ENCODE peak calls at places on chromosome 2, in ten cellular contexts. One of them, this sample, is unnamed.

GRCh38 chr2:6692061-6692460 is 173.6 kb downstream of the CMPK2 start:
- DNase-seq in astrocyte: no peak
- DNase-seq in MCF 10A: peak
- DNase-seq in astrocyte of the cerebellum: no peak
- DNase-seq in endothelial cell of umbilical vein: no peak
- DNase-seq in mucosa of descending colon: no peak
- DNase-seq in tibial nerve: no peak
- DNase-seq in foreskin keratinocyte: peak
- DNase-seq in PC-3: no peak
- DNase-seq in endothelial cell: no peak
- DNase-seq in this sample: no peak

GRCh38 chr2:20180676-20181648 is 44.0 kb downstream of the SDC1 start:
- DNase-seq in foreskin keratinocyte: no peak
- DNase-seq in endothelial cell: no peak
- DNase-seq in MCF 10A: no peak
- DNase-seq in astrocyte of the cerebellum: no peak
- DNase-seq in tibial nerve: no peak
- DNase-seq in PC-3: no peak
- DNase-seq in endothelial cell of umbilical vein: no peak
- DNase-seq in astrocyte: no peak
- DNase-seq in mucosa of descending colon: no peak
- DNase-seq in this sample: no peak

GRCh38 chr2:41580806-41581205 is 467.0 kb upstream of the PKDCC start:
- DNase-seq in MCF 10A: no peak
- DNase-seq in foreskin keratinocyte: no peak
- DNase-seq in astrocyte: no peak
- DNase-seq in endothelial cell: no peak
- DNase-seq in mucosa of descending colon: no peak
- DNase-seq in endothelial cell of umbilical vein: no peak
- DNase-seq in PC-3: no peak
- DNase-seq in astrocyte of the cerebellum: peak
- DNase-seq in tibial nerve: no peak
- DNase-seq in this sample: no peak

GRCh38 chr2:237752761-237753165 is 45.8 kb upstream of the RBM44 start:
- DNase-seq in MCF 10A: no peak
- DNase-seq in astrocyte: no peak
- DNase-seq in foreskin keratinocyte: no peak
- DNase-seq in endothelial cell: no peak
- DNase-seq in endothelial cell of umbilical vein: no peak
- DNase-seq in mucosa of descending colon: no peak
- DNase-seq in PC-3: no peak
- DNase-seq in astrocyte of the cerebellum: no peak
- DNase-seq in tibial nerve: no peak
- DNase-seq in this sample: no peak

GRCh38 chr2:242010567-242011513 is 141.3 kb downstream of the RTP5 start:
- DNase-seq in astrocyte of the cerebellum: peak
- DNase-seq in foreskin keratinocyte: peak
- DNase-seq in mucosa of descending colon: no peak
- DNase-seq in PC-3: no peak
- DNase-seq in astrocyte: no peak
- DNase-seq in tibial nerve: no peak
- DNase-seq in endothelial cell: no peak
- DNase-seq in endothelial cell of umbilical vein: no peak
- DNase-seq in MCF 10A: no peak
- DNase-seq in this sample: no peak

GRCh38 chr2:74063486-74063885 is 78.8 kb downstream of the TET3 start:
- DNase-seq in mucosa of descending colon: no peak
- DNase-seq in astrocyte of the cerebellum: no peak
- DNase-seq in foreskin keratinocyte: no peak
- DNase-seq in endothelial cell: no peak
- DNase-seq in astrocyte: no peak
- DNase-seq in MCF 10A: peak
- DNase-seq in PC-3: peak
- DNase-seq in tibial nerve: no peak
- DNase-seq in endothelial cell of umbilical vein: no peak
- DNase-seq in this sample: no peak

GRCh38 chr2:12261993-12262680 is 454.6 kb upstream of the TRIB2 start:
- DNase-seq in mucosa of descending colon: no peak
- DNase-seq in astrocyte of the cerebellum: no peak
- DNase-seq in PC-3: peak
- DNase-seq in foreskin keratinocyte: peak
- DNase-seq in astrocyte: peak
- DNase-seq in MCF 10A: peak
- DNase-seq in endothelial cell of umbilical vein: no peak
- DNase-seq in tibial nerve: no peak
- DNase-seq in endothelial cell: no peak
- DNase-seq in this sample: no peak

GRCh38 chr2:240619506-240620148 is 5.7 kb upstream of the GPR35 start:
- DNase-seq in astrocyte: no peak
- DNase-seq in PC-3: no peak
- DNase-seq in astrocyte of the cerebellum: no peak
- DNase-seq in mucosa of descending colon: no peak
- DNase-seq in MCF 10A: no peak
- DNase-seq in endothelial cell: no peak
- DNase-seq in tibial nerve: no peak
- DNase-seq in endothelial cell of umbilical vein: no peak
- DNase-seq in foreskin keratinocyte: no peak
- DNase-seq in this sample: no peak

GRCh38 chr2:149872041-149872440 is 284.5 kb upstream of the MMADHC start:
- DNase-seq in foreskin keratinocyte: no peak
- DNase-seq in endothelial cell of umbilical vein: no peak
- DNase-seq in tibial nerve: no peak
- DNase-seq in mucosa of descending colon: no peak
- DNase-seq in endothelial cell: no peak
- DNase-seq in astrocyte: peak
- DNase-seq in astrocyte of the cerebellum: no peak
- DNase-seq in PC-3: no peak
- DNase-seq in MCF 10A: no peak
- DNase-seq in this sample: no peak

GRCh38 chr2:69563021-69563420 is 80.5 kb downstream of the AAK1 start:
- DNase-seq in endothelial cell of umbilical vein: no peak
- DNase-seq in astrocyte: no peak
- DNase-seq in mucosa of descending colon: no peak
- DNase-seq in endothelial cell: no peak
- DNase-seq in astrocyte of the cerebellum: no peak
- DNase-seq in foreskin keratinocyte: no peak
- DNase-seq in PC-3: peak
- DNase-seq in tibial nerve: no peak
- DNase-seq in MCF 10A: no peak
- DNase-seq in this sample: no peak

GRCh38 chr2:237297421-237298155 is 116.4 kb downstream of the COL6A3 start:
- DNase-seq in mucosa of descending colon: no peak
- DNase-seq in astrocyte of the cerebellum: peak
- DNase-seq in endothelial cell: no peak
- DNase-seq in endothelial cell of umbilical vein: no peak
- DNase-seq in astrocyte: peak
- DNase-seq in MCF 10A: no peak
- DNase-seq in tibial nerve: no peak
- DNase-seq in PC-3: no peak
- DNase-seq in foreskin keratinocyte: no peak
- DNase-seq in this sample: no peak

GRCh38 chr2:68320118-68320641 is 431 bp upstream of the CNRIP1 start:
- DNase-seq in mucosa of descending colon: peak
- DNase-seq in foreskin keratinocyte: peak
- DNase-seq in PC-3: peak
- DNase-seq in tibial nerve: no peak
- DNase-seq in astrocyte: peak
- DNase-seq in MCF 10A: peak
- DNase-seq in endothelial cell: peak
- DNase-seq in endothelial cell of umbilical vein: no peak
- DNase-seq in astrocyte of the cerebellum: no peak
- DNase-seq in this sample: no peak

GRCh38 chr2:216064014-216064630 is 17.5 kb downstream of the PECR start:
- DNase-seq in astrocyte: peak
- DNase-seq in PC-3: no peak
- DNase-seq in tibial nerve: no peak
- DNase-seq in mucosa of descending colon: no peak
- DNase-seq in astrocyte of the cerebellum: no peak
- DNase-seq in MCF 10A: no peak
- DNase-seq in foreskin keratinocyte: no peak
- DNase-seq in endothelial cell of umbilical vein: no peak
- DNase-seq in endothelial cell: no peak
- DNase-seq in this sample: no peak

GRCh38 chr2:216055661-216056060 is 25.9 kb downstream of the PECR start:
- DNase-seq in foreskin keratinocyte: no peak
- DNase-seq in mucosa of descending colon: no peak
- DNase-seq in endothelial cell: no peak
- DNase-seq in MCF 10A: no peak
- DNase-seq in astrocyte of the cerebellum: no peak
- DNase-seq in astrocyte: no peak
- DNase-seq in PC-3: no peak
- DNase-seq in tibial nerve: no peak
- DNase-seq in endothelial cell of umbilical vein: no peak
- DNase-seq in this sample: no peak

GRCh38 chr2:216057688-216058193 is 23.9 kb downstream of the PECR start:
- DNase-seq in endothelial cell: no peak
- DNase-seq in PC-3: no peak
- DNase-seq in astrocyte: peak
- DNase-seq in tibial nerve: no peak
- DNase-seq in endothelial cell of umbilical vein: no peak
- DNase-seq in foreskin keratinocyte: peak
- DNase-seq in mucosa of descending colon: peak
- DNase-seq in MCF 10A: no peak
- DNase-seq in astrocyte of the cerebellum: peak
- DNase-seq in this sample: peak

GRCh38 chr2:216056739-216057138 is 24.9 kb downstream of the PECR start:
- DNase-seq in astrocyte of the cerebellum: no peak
- DNase-seq in endothelial cell of umbilical vein: peak
- DNase-seq in endothelial cell: no peak
- DNase-seq in tibial nerve: no peak
- DNase-seq in foreskin keratinocyte: no peak
- DNase-seq in astrocyte: no peak
- DNase-seq in PC-3: no peak
- DNase-seq in mucosa of descending colon: no peak
- DNase-seq in MCF 10A: no peak
- DNase-seq in this sample: no peak

GRCh38 chr2:216059233-216059834 is 22.3 kb downstream of the PECR start:
- DNase-seq in endothelial cell of umbilical vein: no peak
- DNase-seq in MCF 10A: no peak
- DNase-seq in endothelial cell: no peak
- DNase-seq in PC-3: peak
- DNase-seq in astrocyte: no peak
- DNase-seq in foreskin keratinocyte: no peak
- DNase-seq in mucosa of descending colon: no peak
- DNase-seq in tibial nerve: no peak
- DNase-seq in astrocyte of the cerebellum: no peak
- DNase-seq in this sample: no peak
- TF ChIP-seq CTCF in endothelial cell of umbilical vein: peak
- TF ChIP-seq CTCF in MCF 10A: peak
- TF ChIP-seq CTCF in endothelial cell: peak
- TF ChIP-seq CTCF in PC-3: peak
- TF ChIP-seq CTCF in astrocyte: peak
- TF ChIP-seq CTCF in foreskin keratinocyte: peak
- TF ChIP-seq CTCF in mucosa of descending colon: no peak
- TF ChIP-seq CTCF in tibial nerve: no peak
- TF ChIP-seq CTCF in astrocyte of the cerebellum: peak
- TF ChIP-seq CTCF in this sample: peak

GRCh38 chr2:8662239-8662879 is 19.5 kb upstream of the ID2 start:
- DNase-seq in mucosa of descending colon: no peak
- DNase-seq in astrocyte: peak
- DNase-seq in astrocyte of the cerebellum: no peak
- DNase-seq in tibial nerve: no peak
- DNase-seq in endothelial cell of umbilical vein: no peak
- DNase-seq in PC-3: peak
- DNase-seq in MCF 10A: peak
- DNase-seq in foreskin keratinocyte: peak
- DNase-seq in endothelial cell: no peak
- DNase-seq in this sample: peak
- TF ChIP-seq CTCF in mucosa of descending colon: no peak
- TF ChIP-seq CTCF in astrocyte: no peak
- TF ChIP-seq CTCF in astrocyte of the cerebellum: no peak
- TF ChIP-seq CTCF in tibial nerve: no peak
- TF ChIP-seq CTCF in endothelial cell of umbilical vein: no peak
- TF ChIP-seq CTCF in PC-3: peak
- TF ChIP-seq CTCF in MCF 10A: peak
- TF ChIP-seq CTCF in foreskin keratinocyte: peak
- TF ChIP-seq CTCF in endothelial cell: no peak
- TF ChIP-seq CTCF in this sample: no peak

DNA sequence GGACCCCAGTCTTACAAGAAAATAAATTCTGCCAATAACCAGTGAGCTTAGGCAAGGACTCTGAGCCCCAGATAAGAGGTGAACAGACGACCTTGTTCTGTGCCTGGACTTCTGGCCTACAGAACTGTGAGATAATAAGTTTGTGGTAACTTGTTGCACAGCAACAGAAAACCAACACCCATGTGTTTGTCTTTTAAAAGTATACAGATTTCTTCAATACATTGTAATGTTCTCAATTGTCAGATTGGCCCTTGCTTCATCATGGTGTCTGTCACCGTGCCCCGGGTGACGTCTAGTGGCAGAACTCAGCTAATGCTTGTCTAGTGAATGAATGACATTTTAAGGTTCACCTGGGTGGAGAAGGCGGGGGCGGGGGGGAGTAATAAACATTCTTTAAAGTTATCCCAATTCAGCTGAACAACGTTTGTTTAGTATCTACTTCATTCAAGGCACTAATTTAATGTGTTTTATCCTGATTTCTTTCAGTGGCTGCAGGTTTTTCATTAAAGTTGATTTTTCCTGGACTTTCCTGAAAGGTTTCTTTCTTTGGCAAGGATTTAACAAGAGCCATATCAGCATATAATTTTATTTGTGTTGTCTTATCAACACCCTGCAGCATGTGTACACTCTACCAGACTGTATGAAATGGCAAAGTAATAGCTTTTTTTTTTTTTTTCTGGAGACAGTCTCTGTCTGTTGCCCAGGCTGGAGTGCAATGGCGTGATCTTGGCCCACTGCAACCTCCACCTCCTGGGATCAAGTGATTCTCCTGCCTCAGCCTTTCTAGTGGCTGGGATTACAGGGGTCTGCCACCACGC is 123.8 kb upstream of the DLX2 start:
- DNase-seq in PC-3: peak
- DNase-seq in endothelial cell of umbilical vein: no peak
- DNase-seq in MCF 10A: no peak
- DNase-seq in foreskin keratinocyte: peak
- DNase-seq in mucosa of descending colon: peak
- DNase-seq in astrocyte of the cerebellum: no peak
- DNase-seq in astrocyte: no peak
- DNase-seq in tibial nerve: no peak
- DNase-seq in endothelial cell: no peak
- DNase-seq in this sample: peak
- TF ChIP-seq CTCF in PC-3: peak
- TF ChIP-seq CTCF in endothelial cell of umbilical vein: no peak
- TF ChIP-seq CTCF in MCF 10A: peak
- TF ChIP-seq CTCF in foreskin keratinocyte: peak
- TF ChIP-seq CTCF in mucosa of descending colon: peak
- TF ChIP-seq CTCF in astrocyte of the cerebellum: no peak
- TF ChIP-seq CTCF in astrocyte: no peak
- TF ChIP-seq CTCF in tibial nerve: no peak
- TF ChIP-seq CTCF in endothelial cell: no peak
- TF ChIP-seq CTCF in this sample: peak

DNA sequence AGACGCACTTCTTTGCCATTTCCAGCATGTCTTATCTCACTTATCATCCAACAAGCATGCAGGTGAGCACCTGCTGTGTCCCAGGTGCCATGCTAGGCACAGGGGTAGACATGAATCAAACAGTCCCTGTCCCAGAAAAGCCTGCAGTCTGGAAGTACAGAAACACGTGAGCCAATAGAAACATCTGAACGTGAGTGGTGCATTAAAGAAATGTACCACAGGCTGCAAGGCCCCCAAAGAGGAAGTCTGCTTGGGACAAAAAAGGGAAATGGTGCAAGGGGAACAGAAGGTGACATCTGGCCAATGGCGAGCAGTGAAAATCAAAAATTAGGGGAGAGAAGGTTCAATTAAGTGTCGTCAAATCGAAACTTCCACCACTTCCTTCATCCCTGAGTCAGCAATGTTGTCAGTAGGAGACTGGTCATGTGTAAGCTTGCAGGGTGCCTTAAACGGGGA is 17.6 kb upstream of the TMEM247 start:
- DNase-seq in endothelial cell of umbilical vein: no peak
- DNase-seq in mucosa of descending colon: peak
- DNase-seq in MCF 10A: no peak
- DNase-seq in astrocyte of the cerebellum: no peak
- DNase-seq in astrocyte: no peak
- DNase-seq in PC-3: no peak
- DNase-seq in endothelial cell: no peak
- DNase-seq in tibial nerve: no peak
- DNase-seq in foreskin keratinocyte: no peak
- DNase-seq in this sample: no peak
- TF ChIP-seq CTCF in endothelial cell of umbilical vein: no peak
- TF ChIP-seq CTCF in mucosa of descending colon: no peak
- TF ChIP-seq CTCF in MCF 10A: no peak
- TF ChIP-seq CTCF in astrocyte of the cerebellum: no peak
- TF ChIP-seq CTCF in astrocyte: no peak
- TF ChIP-seq CTCF in PC-3: no peak
- TF ChIP-seq CTCF in endothelial cell: peak
- TF ChIP-seq CTCF in tibial nerve: peak
- TF ChIP-seq CTCF in foreskin keratinocyte: no peak
- TF ChIP-seq CTCF in this sample: no peak

This sample was measured in Calu3.